ENCODE peak calls at places on chromosomes 4 and X, in six cellular contexts. M is AG04450; G is CD8-positive, alpha-beta T cell; F is colonic mucosa; E is pancreas; U is SK-N-SH. C is an unnamed sample. For H3K27me3, the result is how much of the 10 kb centered on the place peaks cover.

GRCh38 chrX:57573754-57574153 is 18.1 kb upstream of the ZXDB start:
- DNase-seq in M (no peak), E (peak), F (no peak), G (no peak), U (no peak), C (no peak)

GRCh38 chr4:147596976-147597375 is 20.2 kb upstream of the TMEM184C start:
- DNase-seq in F (no peak), G (no peak), M (peak), E (peak), U (no peak), C (no peak)

GRCh38 chr4:15336410-15337184 is 91.2 kb upstream of the C1QTNF7 start:
- DNase-seq in G (no peak), U (no peak), M (peak), E (no peak), F (no peak), C (no peak)

GRCh38 chrX:40262641-40263560 is 165.1 kb upstream of the BCOR start:
- DNase-seq in E (peak), F (no peak), G (no peak), U (no peak), M (no peak), C (no peak)

GRCh38 chr4:124713213-124713592 is 671 bp upstream of the ANKRD50 start:
- DNase-seq in E (peak), F (peak), G (no peak), M (peak), U (peak), C (no peak)

GRCh38 chrX:8653956-8654355 is 78.0 kb downstream of the ANOS1 start:
- DNase-seq in E (no peak), M (no peak), F (no peak), U (no peak), G (no peak), C (no peak)

GRCh38 chr4:107988763-107989035 is 990 bp upstream of the HADH start:
- DNase-seq in E (no peak), U (no peak), F (peak), G (no peak), M (no peak), C (no peak)

GRCh38 chr4:140296335-140296753 is 77.1 kb upstream of the SCOC start:
- DNase-seq in U (peak), G (no peak), E (peak), M (peak), F (peak), C (no peak)

GRCh38 chrX:84487365-84488353 is 14.6 kb downstream of the HDX start:
- DNase-seq in G (no peak), F (no peak), E (no peak), U (no peak), M (no peak), C (peak)

GRCh38 chr4:115054836-115055235 is 58.6 kb downstream of the NDST4 start:
- DNase-seq in M (no peak), F (no peak), E (no peak), G (no peak), U (no peak), C (no peak)

GRCh38 chrX:110407910-110408545 is 49.4 kb downstream of the RTL9 start:
- DNase-seq in M (no peak), U (peak), G (peak), E (peak), F (peak), C (peak)

GRCh38 chr4:127352220-127352619 is 280.5 kb upstream of the INTU start:
- DNase-seq in E (no peak), U (no peak), M (no peak), G (no peak), F (no peak), C (no peak)

GRCh38 chr4:97548186-97548585 is 595.1 kb downstream of the STPG2 start:
- DNase-seq in F (no peak), G (no peak), U (no peak), M (no peak), E (no peak), C (no peak)

DNA sequence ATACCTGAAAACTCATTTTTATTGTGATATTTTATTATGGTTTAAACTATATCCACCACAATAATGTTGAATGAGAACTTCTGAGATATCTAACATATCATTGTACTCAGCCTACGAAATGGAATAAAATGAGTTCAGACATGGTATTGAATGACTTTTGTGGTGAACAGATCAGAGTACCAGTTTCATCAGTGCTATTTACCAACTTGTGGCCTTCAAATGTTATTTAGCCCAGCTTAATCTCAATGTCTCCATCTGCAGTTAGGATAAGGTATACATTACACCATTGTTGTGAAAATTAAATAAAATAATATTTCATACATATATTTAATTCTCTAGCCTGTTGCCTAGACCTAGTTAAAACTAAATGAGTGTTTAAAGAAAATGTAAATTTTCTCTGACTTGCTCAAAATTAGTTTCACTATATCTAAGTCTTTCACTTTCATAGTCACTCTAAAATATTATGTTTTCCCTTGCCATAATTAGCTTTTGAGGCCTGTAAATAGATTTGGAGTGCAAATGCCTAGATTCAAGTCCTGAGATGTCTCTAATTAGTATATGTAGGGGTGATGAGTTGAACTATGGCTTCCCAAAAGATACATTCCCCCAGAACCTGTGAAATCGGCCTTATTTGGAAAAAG is 594.2 kb downstream of the STPG2 start:
- DNase-seq in M (no peak), G (no peak), F (no peak), U (no peak), E (no peak), C (no peak)
- TF ChIP-seq CTCF in M (no peak), G (no peak), F (no peak), U (peak), E (no peak), C (no peak)

DNA sequence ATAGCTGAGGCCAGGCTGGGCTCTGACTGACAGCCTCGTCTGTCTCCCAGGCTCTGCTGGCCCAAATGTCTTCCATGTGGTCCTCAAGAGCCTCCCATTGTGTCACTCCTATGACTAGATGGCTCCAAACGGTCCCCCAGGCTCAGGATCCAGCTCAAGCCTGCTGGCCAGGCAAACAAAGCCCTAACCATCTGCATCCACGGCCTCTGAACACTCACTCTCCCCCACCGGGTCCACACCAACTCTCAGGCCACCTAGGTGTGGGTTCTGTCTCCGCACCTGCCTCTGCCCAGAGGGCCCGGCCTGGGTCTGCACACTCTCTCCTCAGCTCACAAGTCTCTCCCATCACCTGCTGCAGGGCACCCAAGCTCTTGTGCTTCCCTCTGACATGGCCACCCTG is 52.9 kb downstream of the JAKMIP1 start:
- DNase-seq in U (no peak), E (no peak), M (no peak), F (no peak), G (no peak), C (no peak)
- H3K27me3 ChIP-seq in U (under half), E (under half), M (under half), F (under half), G (under half), C (under half)

GRCh38 chr4:11670304-11670703 is 241.6 kb upstream of the HS3ST1 start:
- DNase-seq in G (no peak), F (no peak), E (no peak), U (no peak), M (no peak), C (no peak)

DNA sequence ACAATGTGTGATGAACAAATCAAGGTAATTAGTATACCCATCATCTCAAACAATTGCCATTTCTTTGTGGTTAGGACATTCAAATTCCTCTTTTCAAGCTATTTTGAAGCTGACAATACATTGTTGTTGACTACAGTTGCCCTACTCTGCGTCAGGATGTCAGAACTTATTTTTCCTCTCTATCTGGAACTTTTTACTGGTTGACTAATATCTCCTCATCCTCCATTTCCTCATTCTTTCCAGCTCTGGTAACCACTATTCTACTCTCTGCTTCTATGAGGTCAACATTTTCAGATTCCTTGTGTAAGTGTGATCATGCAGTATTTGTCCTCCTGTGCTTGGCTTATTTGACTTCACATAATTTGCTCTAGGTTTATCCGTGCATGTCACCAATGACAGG is 240.5 kb upstream of the HS3ST1 start:
- DNase-seq in M (no peak), E (no peak), F (no peak), U (no peak), G (no peak), C (no peak)
- TF ChIP-seq CTCF in M (no peak), E (no peak), F (no peak), U (no peak), G (no peak), C (no peak)

DNA sequence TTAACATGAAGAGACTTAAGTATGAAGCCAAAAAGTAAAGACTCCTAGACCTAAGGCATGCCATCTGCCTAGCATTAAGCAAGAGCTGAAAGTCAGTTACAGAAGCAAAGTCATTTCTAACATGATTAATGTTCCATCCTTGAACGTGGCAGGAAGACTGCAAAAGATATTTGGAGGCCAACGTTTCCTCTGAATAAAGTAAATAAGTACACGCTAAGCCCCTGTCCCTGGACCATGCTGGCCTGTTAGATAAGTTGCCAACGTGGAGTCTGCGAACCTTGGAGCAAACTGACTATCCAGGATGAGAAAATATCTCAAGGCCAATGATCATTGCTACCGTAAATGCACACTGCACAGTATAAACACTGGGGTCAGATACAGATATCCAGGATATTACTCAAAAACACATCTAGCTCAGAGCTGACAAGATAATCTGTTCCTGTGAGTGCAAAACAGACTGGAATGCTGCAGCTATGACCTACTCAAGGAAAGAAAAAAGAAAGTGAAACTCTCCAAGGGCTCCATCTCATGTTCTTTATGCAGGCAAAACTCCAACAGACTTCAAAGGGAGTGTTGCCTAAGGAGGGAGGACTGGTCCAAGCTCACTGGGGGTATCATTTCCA is 255.8 kb downstream of the COL25A1 start:
- DNase-seq in U (no peak), E (no peak), G (no peak), F (no peak), M (peak), C (no peak)
- H3K27me3 ChIP-seq in U (under half), E (under half), G (under half), F (under half), M (under half), C (under half)

GRCh38 chr4:75820676-75821075 is 81.6 kb downstream of the PPEF2 start:
- DNase-seq in E (no peak), M (no peak), U (no peak), G (no peak), F (no peak), C (no peak)

GRCh38 chr4:75821216-75821615 is 81.0 kb downstream of the PPEF2 start:
- DNase-seq in U (no peak), E (no peak), G (no peak), M (no peak), F (no peak), C (no peak)

GRCh38 chr4:75820197-75820596 is 82.1 kb downstream of the PPEF2 start:
- DNase-seq in U (no peak), E (no peak), F (no peak), G (no peak), M (no peak), C (no peak)

GRCh38 chr4:75819121-75819520 is 83.1 kb downstream of the PPEF2 start:
- DNase-seq in F (no peak), M (no peak), U (no peak), E (no peak), G (no peak), C (no peak)

DNA sequence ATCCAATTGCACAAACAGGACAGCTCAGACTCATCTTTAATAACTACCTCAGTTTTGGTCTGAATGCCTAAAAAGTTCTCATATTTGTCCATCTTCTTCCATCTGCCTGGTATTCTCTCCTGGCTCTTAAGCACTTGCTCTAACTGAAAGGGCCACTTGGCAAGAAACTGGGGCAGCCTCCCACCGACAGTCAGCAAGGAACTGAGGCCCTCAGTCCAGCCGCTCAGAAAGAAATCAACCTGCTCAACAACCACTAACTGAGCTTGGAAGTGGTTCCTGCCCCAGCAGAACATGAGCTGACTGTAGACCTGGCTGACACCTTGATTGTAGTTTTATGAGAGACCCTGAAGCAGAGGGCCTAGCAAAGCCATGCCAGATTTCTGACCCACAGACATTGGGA is 84.4 kb downstream of the PPEF2 start:
- DNase-seq in G (no peak), E (no peak), F (no peak), U (no peak), M (no peak), C (no peak)
- TF ChIP-seq CTCF in G (no peak), E (no peak), F (no peak), U (no peak), M (no peak), C (no peak)

DNA sequence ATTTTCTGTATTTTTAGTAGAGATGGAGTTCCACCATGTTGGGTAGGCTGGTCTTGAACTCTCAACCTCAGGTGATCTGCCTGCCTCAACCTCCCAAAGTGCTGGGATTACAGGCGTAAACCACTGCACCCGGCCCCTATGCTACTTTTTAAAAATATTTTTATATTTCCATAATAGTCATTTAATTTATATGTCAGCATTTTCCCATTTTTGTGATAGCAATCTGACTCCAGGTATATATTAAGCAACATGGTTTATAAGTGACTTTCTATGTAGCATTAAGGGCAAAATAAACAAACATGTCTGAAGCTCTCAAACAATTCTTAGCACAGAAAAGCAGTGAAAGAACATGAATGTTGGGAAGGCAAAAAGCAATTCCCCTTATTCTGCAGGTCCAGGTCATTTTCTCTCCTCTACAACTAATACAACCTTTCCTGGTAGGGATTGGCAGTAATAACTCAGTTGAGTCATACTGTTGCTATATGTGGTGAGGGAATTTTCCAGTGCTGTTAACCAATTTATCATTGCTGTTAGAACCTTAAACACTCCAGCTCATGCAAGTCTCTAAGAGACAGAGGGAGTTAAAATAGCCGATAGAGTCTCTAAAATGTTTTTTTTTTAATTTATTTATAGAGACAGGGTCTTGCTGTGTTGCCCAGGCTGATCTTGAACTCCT is 24.0 kb downstream of the SMIM14 start:
- DNase-seq in E (no peak), M (no peak), G (no peak), F (no peak), U (no peak), C (no peak)
- H3K27me3 ChIP-seq in E (under half), M (under half), G (under half), F (under half), U (under half), C (under half)

GRCh38 chr4:39464886-39465501 is 6.1 kb downstream of the LIAS start:
- DNase-seq in F (no peak), E (no peak), G (no peak), M (peak), U (peak), C (no peak)
- TF ChIP-seq CTCF in F (no peak), E (no peak), G (no peak), M (peak), U (peak), C (no peak)

DNA sequence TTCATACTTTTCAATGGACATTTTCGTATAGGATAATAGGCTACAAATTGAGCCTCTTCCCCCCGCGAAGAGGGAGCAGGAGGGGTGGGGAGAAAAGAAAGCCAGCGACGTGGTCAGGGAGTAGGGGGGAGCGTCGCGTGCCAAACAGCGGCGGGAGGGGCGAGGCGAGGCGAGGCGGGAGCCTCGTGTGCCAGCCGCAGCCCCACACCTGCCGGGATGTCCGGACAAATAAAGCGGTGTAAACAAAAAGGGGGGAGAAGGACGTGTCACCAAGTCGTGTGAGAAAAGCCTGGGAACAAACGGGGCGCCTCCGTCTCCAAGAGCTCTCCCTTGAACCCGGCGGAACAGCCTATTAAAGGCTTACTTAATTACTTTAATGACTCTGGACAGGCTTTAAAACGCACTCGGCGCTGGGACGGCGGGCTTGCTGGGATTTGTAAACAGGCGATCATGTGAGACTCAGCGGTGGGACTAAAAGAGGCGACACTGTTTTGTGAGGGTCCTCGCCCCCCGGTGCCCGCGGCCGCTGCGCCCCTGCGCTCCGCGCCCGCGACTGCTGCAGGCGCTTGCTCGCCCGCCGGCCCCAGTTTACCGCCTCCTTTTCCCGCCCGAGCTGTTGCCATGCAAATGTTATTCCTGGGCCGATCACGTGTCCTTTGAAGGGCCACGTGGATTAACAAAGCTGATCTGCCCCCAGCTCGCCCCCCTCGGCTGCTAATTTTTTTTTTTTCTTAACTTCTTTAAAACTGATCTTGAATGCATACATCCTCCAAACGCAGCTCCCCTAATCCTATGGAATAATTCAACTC is at the start of gene HELT:
- DNase-seq in M (no peak), U (no peak), G (no peak), E (no peak), F (no peak), C (no peak)
- H3K27me3 ChIP-seq in M (half or more), U (half or more), G (under half), E (under half), F (half or more), C (under half)